ENCODE peak calls at places on chromosomes 6 and 20, in four cellular contexts. One of them, this sample, is unnamed.

GRCh38 chr6:47376930-47377329 is 67.2 kb upstream of the TNFRSF21 start:
- DNase-seq in epithelial cell of esophagus: no peak
- DNase-seq in B cell: no peak
- DNase-seq in OCI-LY7: no peak
- DNase-seq in this sample: no peak

GRCh38 chr20:38878798-38879197 is 47.4 kb upstream of the FAM83D start:
- DNase-seq in OCI-LY7: peak
- DNase-seq in epithelial cell of esophagus: peak
- DNase-seq in B cell: no peak
- DNase-seq in this sample: peak

GRCh38 chr6:108477034-108477433 is 83.7 kb upstream of the FOXO3 start:
- DNase-seq in B cell: no peak
- DNase-seq in OCI-LY7: no peak
- DNase-seq in epithelial cell of esophagus: no peak
- DNase-seq in this sample: no peak

GRCh38 chr6:68710916-68711315 is 75.8 kb downstream of the ADGRB3 start:
- DNase-seq in epithelial cell of esophagus: no peak
- DNase-seq in OCI-LY7: no peak
- DNase-seq in B cell: no peak
- DNase-seq in this sample: no peak

GRCh38 chr20:50868509-50869495 is 62.4 kb downstream of the ADNP start:
- DNase-seq in epithelial cell of esophagus: peak
- DNase-seq in OCI-LY7: no peak
- DNase-seq in B cell: no peak
- DNase-seq in this sample: peak

GRCh38 chr6:47977314-47977713 is 133.7 kb downstream of the PTCHD4 start:
- DNase-seq in epithelial cell of esophagus: no peak
- DNase-seq in B cell: no peak
- DNase-seq in OCI-LY7: no peak
- DNase-seq in this sample: no peak

GRCh38 chr20:63101781-63102719 is 95.3 kb upstream of the BHLHE23 start:
- DNase-seq in epithelial cell of esophagus: peak
- DNase-seq in OCI-LY7: no peak
- DNase-seq in B cell: peak
- DNase-seq in this sample: peak

GRCh38 chr20:64223526-64224067 is 32.0 kb upstream of the PCMTD2 start:
- DNase-seq in B cell: no peak
- DNase-seq in epithelial cell of esophagus: peak
- DNase-seq in OCI-LY7: peak
- DNase-seq in this sample: no peak

GRCh38 chr6:80211295-80211694 is 104.8 kb downstream of the BCKDHB start:
- DNase-seq in B cell: no peak
- DNase-seq in OCI-LY7: no peak
- DNase-seq in epithelial cell of esophagus: peak
- DNase-seq in this sample: no peak

DNA sequence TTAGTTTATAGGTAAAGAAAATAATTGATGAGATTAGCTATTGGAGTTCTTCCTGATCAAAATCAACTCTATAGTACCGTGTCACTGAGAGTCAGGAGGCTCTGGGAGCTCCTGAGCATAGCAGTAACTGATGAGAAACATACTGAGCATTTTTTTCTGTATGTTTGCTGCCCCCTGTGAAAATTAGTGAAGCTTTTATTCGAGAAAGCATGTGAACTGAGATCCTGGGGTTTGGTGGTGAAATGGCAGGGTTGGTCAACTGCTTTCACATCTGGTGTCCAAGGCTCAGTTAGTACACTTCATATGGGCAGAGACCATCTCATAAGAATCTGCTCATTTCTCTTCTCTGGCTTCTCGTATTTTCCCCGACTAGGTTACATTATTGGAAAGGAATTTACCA is 4.1 kb upstream of the ABT1 start:
- DNase-seq in B cell: no peak
- DNase-seq in epithelial cell of esophagus: no peak
- DNase-seq in OCI-LY7: peak
- DNase-seq in this sample: no peak
- TF ChIP-seq CTCF in B cell: no peak
- TF ChIP-seq CTCF in epithelial cell of esophagus: no peak
- TF ChIP-seq CTCF in OCI-LY7: peak
- TF ChIP-seq CTCF in this sample: no peak

GRCh38 chr20:3747471-3747870 is 15.0 kb downstream of the HSPA12B start:
- DNase-seq in B cell: no peak
- DNase-seq in epithelial cell of esophagus: no peak
- DNase-seq in OCI-LY7: no peak
- DNase-seq in this sample: no peak

GRCh38 chr20:3745686-3746173 is 13.2 kb downstream of the HSPA12B start:
- DNase-seq in B cell: no peak
- DNase-seq in OCI-LY7: no peak
- DNase-seq in epithelial cell of esophagus: no peak
- DNase-seq in this sample: no peak

GRCh38 chr20:3743251-3743650 is 10.8 kb downstream of the HSPA12B start:
- DNase-seq in OCI-LY7: no peak
- DNase-seq in B cell: no peak
- DNase-seq in epithelial cell of esophagus: no peak
- DNase-seq in this sample: no peak

GRCh38 chr20:3744037-3744436 is 11.6 kb downstream of the HSPA12B start:
- DNase-seq in B cell: no peak
- DNase-seq in epithelial cell of esophagus: no peak
- DNase-seq in OCI-LY7: no peak
- DNase-seq in this sample: no peak

DNA sequence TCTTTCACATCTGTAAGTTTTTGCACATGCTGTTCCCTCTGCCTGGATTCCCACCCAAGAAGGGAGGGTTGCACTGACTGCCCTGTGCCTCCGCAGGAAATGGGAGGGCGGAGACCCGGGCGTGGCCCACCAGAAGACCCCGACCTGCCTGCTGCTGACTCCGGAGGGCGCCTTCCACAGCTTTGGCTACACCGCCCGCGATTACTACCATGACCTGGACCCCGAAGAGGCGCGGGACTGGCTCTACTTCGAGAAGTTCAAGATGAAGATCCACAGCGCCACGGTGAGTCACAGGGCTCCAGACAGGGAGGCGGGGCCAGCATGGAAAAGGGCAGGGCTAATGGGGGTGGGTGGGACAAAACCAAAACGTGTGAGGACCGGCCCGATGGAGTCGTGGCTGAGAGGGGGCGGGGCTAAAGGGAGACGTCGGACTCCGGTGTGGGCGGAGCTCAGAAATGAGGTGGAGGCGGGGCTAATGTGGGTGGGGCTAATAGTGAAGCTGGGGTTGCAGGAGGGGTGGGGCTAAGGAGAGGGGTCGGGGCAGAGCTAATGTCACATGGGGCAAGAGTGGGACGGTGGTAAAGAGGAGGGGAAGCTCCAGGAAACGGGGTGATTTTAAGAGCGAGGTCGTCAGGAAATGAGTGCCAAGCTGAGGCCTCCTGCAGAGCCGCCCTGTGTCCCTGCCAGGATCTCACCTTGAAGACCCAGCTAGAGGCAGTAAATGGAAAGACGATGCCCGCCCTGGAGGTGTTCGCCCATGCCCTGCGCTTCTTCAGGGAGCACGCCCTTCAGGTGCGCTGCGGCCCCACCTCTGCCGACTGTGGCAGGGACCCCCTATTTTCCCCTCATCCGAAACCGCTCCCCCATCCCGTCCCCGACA is 12.6 kb downstream of the HSPA12B start:
- DNase-seq in epithelial cell of esophagus: peak
- DNase-seq in B cell: peak
- DNase-seq in OCI-LY7: peak
- DNase-seq in this sample: peak
- TF ChIP-seq CTCF in epithelial cell of esophagus: no peak
- TF ChIP-seq CTCF in B cell: no peak
- TF ChIP-seq CTCF in OCI-LY7: no peak
- TF ChIP-seq CTCF in this sample: no peak

GRCh38 chr6:131931063-131931745 is 20.0 kb downstream of the CCN2 start:
- DNase-seq in OCI-LY7: no peak
- DNase-seq in epithelial cell of esophagus: no peak
- DNase-seq in B cell: no peak
- DNase-seq in this sample: no peak

GRCh38 chr6:131923356-131923755 is 27.8 kb downstream of the CCN2 start:
- DNase-seq in epithelial cell of esophagus: peak
- DNase-seq in OCI-LY7: peak
- DNase-seq in B cell: no peak
- DNase-seq in this sample: no peak

GRCh38 chr6:131924881-131925474 is 26.2 kb downstream of the CCN2 start:
- DNase-seq in OCI-LY7: peak
- DNase-seq in epithelial cell of esophagus: peak
- DNase-seq in B cell: no peak
- DNase-seq in this sample: peak

DNA sequence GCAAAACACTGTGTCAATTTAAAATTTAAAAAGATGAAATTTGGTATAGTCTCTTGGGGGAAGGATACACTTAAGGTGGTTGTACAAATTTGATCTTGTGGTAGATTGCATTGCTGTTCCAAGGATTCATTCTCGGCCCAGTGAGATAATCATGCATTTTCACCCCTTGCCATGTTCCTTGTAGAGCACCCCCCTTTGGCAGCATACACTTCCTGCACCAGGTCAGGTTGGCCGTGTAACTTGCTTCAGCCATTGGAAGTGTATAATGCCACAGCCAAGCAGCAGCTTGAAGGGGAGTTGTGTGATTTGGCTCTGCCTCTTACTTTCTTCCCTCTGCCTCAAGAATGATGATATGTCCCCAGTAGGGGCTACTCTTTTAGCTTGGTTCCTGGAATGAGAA is 21.9 kb downstream of the CCN2 start:
- DNase-seq in epithelial cell of esophagus: no peak
- DNase-seq in OCI-LY7: no peak
- DNase-seq in B cell: no peak
- DNase-seq in this sample: no peak
- TF ChIP-seq CTCF in epithelial cell of esophagus: peak
- TF ChIP-seq CTCF in OCI-LY7: peak
- TF ChIP-seq CTCF in B cell: no peak
- TF ChIP-seq CTCF in this sample: no peak

DNA sequence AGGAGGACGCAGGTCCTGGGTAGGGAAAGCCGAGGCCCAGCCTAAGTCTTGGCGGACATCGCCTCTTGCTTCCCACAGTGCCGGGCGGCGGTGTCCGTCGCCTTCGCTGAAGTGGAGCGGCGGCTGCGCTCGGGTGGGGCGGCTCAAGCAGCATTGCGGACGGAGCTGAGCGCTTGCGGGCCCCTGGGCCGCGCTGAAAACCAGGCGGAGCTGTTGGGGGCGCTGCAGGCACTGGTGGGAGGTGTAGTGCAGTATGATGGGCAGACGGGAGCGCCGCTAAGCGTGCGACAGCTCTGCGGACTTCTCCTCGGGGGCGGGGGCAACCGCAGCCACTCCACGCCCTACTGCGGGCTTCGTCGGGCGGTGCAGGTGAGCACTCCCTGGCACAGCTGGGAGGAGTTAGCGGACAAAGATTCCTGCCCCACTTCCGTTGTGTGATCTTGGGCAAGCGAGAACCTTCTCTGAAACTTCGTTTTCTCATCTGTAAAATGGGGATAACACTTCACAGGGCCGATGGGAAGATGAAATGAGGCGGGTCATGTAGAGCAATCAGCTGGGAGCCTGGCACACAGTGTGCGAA is 4.3 kb downstream of the PRSS16 start:
- DNase-seq in epithelial cell of esophagus: peak
- DNase-seq in B cell: peak
- DNase-seq in OCI-LY7: peak
- DNase-seq in this sample: peak
- TF ChIP-seq CTCF in epithelial cell of esophagus: peak
- TF ChIP-seq CTCF in B cell: peak
- TF ChIP-seq CTCF in OCI-LY7: peak
- TF ChIP-seq CTCF in this sample: peak

GRCh38 chr20:53386186-53386681 is 207.4 kb downstream of the ZNF217 start:
- DNase-seq in B cell: no peak
- DNase-seq in OCI-LY7: no peak
- DNase-seq in epithelial cell of esophagus: no peak
- DNase-seq in this sample: no peak

GRCh38 chr20:53376021-53376420 is 217.6 kb downstream of the ZNF217 start:
- DNase-seq in OCI-LY7: no peak
- DNase-seq in B cell: no peak
- DNase-seq in epithelial cell of esophagus: no peak
- DNase-seq in this sample: no peak

GRCh38 chr20:53384392-53384791 is 209.2 kb downstream of the ZNF217 start:
- DNase-seq in B cell: no peak
- DNase-seq in OCI-LY7: no peak
- DNase-seq in epithelial cell of esophagus: no peak
- DNase-seq in this sample: no peak

GRCh38 chr20:53382263-53382844 is 211.3 kb downstream of the ZNF217 start:
- DNase-seq in epithelial cell of esophagus: no peak
- DNase-seq in B cell: no peak
- DNase-seq in OCI-LY7: no peak
- DNase-seq in this sample: no peak

GRCh38 chr20:53381568-53382262 is 211.9 kb downstream of the ZNF217 start:
- DNase-seq in B cell: no peak
- DNase-seq in OCI-LY7: no peak
- DNase-seq in epithelial cell of esophagus: peak
- DNase-seq in this sample: no peak
- TF ChIP-seq CTCF in B cell: no peak
- TF ChIP-seq CTCF in OCI-LY7: peak
- TF ChIP-seq CTCF in epithelial cell of esophagus: no peak
- TF ChIP-seq CTCF in this sample: no peak